ENCODE peak calls at places on chromosomes 12 and 14, in seven cellular contexts. Z is DMS153; S is WTC11; H is NCI-H446 treated with DMSO at 0.1 percent for 48 hours; M is naive B cell; E is stimulated activated CD8-positive, alpha-beta memory T cell treated with anti-CD3 and anti-CD28 coated beads, Interleukin-7, amount 100 ng/mL, for 1 hour; F is activated B cell treated with CpG ODN at 0.5 μM for 24 hours. Q is an unnamed sample.

GRCh38 chr12:131003676-131004075 is 50.0 kb downstream of the ADGRD1 start:
- DNase-seq in Z (no peak), S (no peak), H (no peak), M (no peak), E (no peak), F (no peak), Q (no peak)

GRCh38 chr12:60752589-60752988 is 1156.8 kb downstream of the SLC16A7 start:
- DNase-seq in Z (no peak), S (no peak), H (no peak), M (no peak), E (no peak), F (no peak), Q (no peak)

GRCh38 chr14:100446572-100446971 is 123.4 kb downstream of the SLC25A47 start:
- DNase-seq in Z (no peak), S (peak; percentile 78), H (no peak), M (no peak), E (no peak), F (no peak), Q (no peak)

GRCh38 chr14:68834816-68835215 is 41.9 kb upstream of the ZFP36L1 start:
- DNase-seq in Z (no peak), S (no peak), H (no peak), M (peak; percentile 29), E (no peak), F (no peak), Q (no peak)

GRCh38 chr14:93965287-93965821 is 11.0 kb downstream of the ASB2 start:
- DNase-seq in Z (no peak), S (no peak), H (no peak), M (no peak), E (no peak), F (no peak), Q (no peak)

GRCh38 chr14:53399057-53399456 is 245.9 kb upstream of the DDHD1 start:
- DNase-seq in Z (no peak), S (peak; percentile 58), H (no peak), M (no peak), E (no peak), F (no peak), Q (no peak)

GRCh38 chr14:94163806-94164205 is 10.3 kb upstream of the PPP4R4 start:
- DNase-seq in Z (no peak), S (no peak), H (no peak), M (no peak), E (no peak), F (no peak), Q (no peak)

GRCh38 chr14:49879683-49880204 is 13.1 kb upstream of the ARF6 start:
- DNase-seq in Z (peak; percentile 57), S (peak; percentile 67), H (no peak), M (peak; percentile 39), E (no peak), F (no peak), Q (no peak)

GRCh38 chr12:111274820-111275219 is 94.1 kb downstream of the PHETA1 start:
- DNase-seq in Z (no peak), S (no peak), H (no peak), M (no peak), E (no peak), F (no peak), Q (no peak)

GRCh38 chr12:6045438-6045837 is 79.0 kb downstream of the VWF start:
- DNase-seq in Z (no peak), S (no peak), H (no peak), M (no peak), E (no peak), F (no peak), Q (no peak)

GRCh38 chr14:104925941-104926609 is 1.4 kb downstream of the PLD4 start:
- DNase-seq in Z (no peak), S (no peak), H (no peak), M (no peak), E (no peak), F (peak; percentile 47), Q (no peak)

GRCh38 chr12:76690916-76691700 is 72.8 kb upstream of the ZDHHC17 start:
- DNase-seq in Z (no peak), S (no peak), H (no peak), M (no peak), E (no peak), F (no peak), Q (no peak)

GRCh38 chr12:6765634-6766581 is at the start of gene PTMS:
- DNase-seq in Z (peak; percentile 90), S (peak; percentile 86), H (peak; percentile 94), M (no peak), E (no peak), F (peak; percentile 34), Q (peak; percentile 70)

GRCh38 chr12:46908236-46908935 is 82.6 kb upstream of the SLC38A4 start:
- DNase-seq in Z (no peak), S (no peak), H (no peak), M (no peak), E (no peak), F (no peak), Q (no peak)

GRCh38 chr12:121036810-121037326 is 2.2 kb downstream of the OASL start:
- DNase-seq in Z (no peak), S (no peak), H (no peak), M (no peak), E (no peak), F (no peak), Q (no peak)

GRCh38 chr12:56220611-56221232 is 1.0 kb downstream of the RNF41 start:
- DNase-seq in Z (no peak), S (no peak), H (no peak), M (peak; percentile 77), E (no peak), F (peak; percentile 21), Q (no peak)

GRCh38 chr12:58504539-58504938 is 415.8 kb downstream of the LRIG3 start:
- DNase-seq in Z (peak; percentile 86), S (no peak), H (no peak), M (no peak), E (no peak), F (no peak), Q (no peak)

GRCh38 chr14:101808020-101808641 is 46.6 kb downstream of the PPP2R5C start:
- DNase-seq in Z (no peak), S (peak; percentile 63), H (no peak), M (no peak), E (no peak), F (no peak), Q (no peak)

GRCh38 chr14:85093631-85094330 is 436.2 kb upstream of the FLRT2 start:
- DNase-seq in Z (no peak), S (no peak), H (no peak), M (no peak), E (no peak), F (no peak), Q (no peak)

GRCh38 chr14:24279301-24280186 is 8.1 kb upstream of the RABGGTA start:
- DNase-seq in Z (no peak), S (no peak), H (peak; percentile 31), M (peak; percentile 71), E (no peak), F (peak; percentile 54), Q (no peak)

GRCh38 chr14:55807059-55807499 is 227.1 kb downstream of the KTN1 start:
- DNase-seq in Z (peak; percentile 96), S (no peak), H (no peak), M (no peak), E (peak; percentile 40), F (no peak), Q (no peak)

GRCh38 chr12:21675096-21675495 is 17.5 kb upstream of the LDHB start:
- DNase-seq in Z (no peak), S (no peak), H (no peak), M (no peak), E (no peak), F (no peak), Q (no peak)

GRCh38 chr12:48890657-48891418 is 25.2 kb upstream of the RND1 start:
- DNase-seq in Z (peak; percentile 28), S (peak; percentile 92), H (no peak), M (peak; percentile 72), E (peak; percentile 47), F (peak; percentile 74), Q (peak; percentile 87)

GRCh38 chr12:97943359-97943758 is 480.8 kb downstream of the RMST start:
- DNase-seq in Z (peak; percentile 7), S (no peak), H (no peak), M (no peak), E (no peak), F (no peak), Q (no peak)

GRCh38 chr12:30939234-30939633 is 12.7 kb downstream of the TSPAN11 start:
- DNase-seq in Z (no peak), S (no peak), H (no peak), M (no peak), E (no peak), F (no peak), Q (no peak)

GRCh38 chr14:70976591-70976990 is 69.3 kb downstream of the PCNX1 start:
- DNase-seq in Z (no peak), S (no peak), H (no peak), M (no peak), E (no peak), F (no peak), Q (no peak)

GRCh38 chr12:64665506-64665905 is 55.2 kb downstream of the RASSF3 start:
- DNase-seq in Z (no peak), S (peak; percentile 69), H (no peak), M (peak; percentile 46), E (no peak), F (no peak), Q (no peak)

GRCh38 chr12:49365542-49365941 is 1.7 kb upstream of the SPATS2 start:
- DNase-seq in Z (no peak), S (no peak), H (no peak), M (no peak), E (no peak), F (no peak), Q (no peak)

GRCh38 chr14:55874785-55875184 is 243.4 kb upstream of the PELI2 start:
- DNase-seq in Z (no peak), S (no peak), H (no peak), M (no peak), E (no peak), F (no peak), Q (no peak)

GRCh38 chr12:52419656-52420055 is 13.5 kb upstream of the KRT82 start:
- DNase-seq in Z (no peak), S (no peak), H (no peak), M (no peak), E (no peak), F (no peak), Q (no peak)

GRCh38 chr12:20547788-20548575 is 147.2 kb upstream of the SLCO1C1 start:
- DNase-seq in Z (no peak), S (no peak), H (no peak), M (no peak), E (no peak), F (no peak), Q (no peak)

GRCh38 chr12:94689002-94689645 is 38.8 kb upstream of the TMCC3 start:
- DNase-seq in Z (no peak), S (no peak), H (no peak), M (no peak), E (no peak), F (no peak), Q (no peak)

GRCh38 chr12:85007836-85008235 is 28.2 kb downstream of the TSPAN19 start:
- DNase-seq in Z (no peak), S (no peak), H (peak; percentile 45), M (no peak), E (no peak), F (no peak), Q (no peak)

GRCh38 chr12:83954939-83955601 is 957.5 kb downstream of the SLC6A15 start:
- DNase-seq in Z (no peak), S (peak; percentile 11), H (no peak), M (no peak), E (no peak), F (no peak), Q (no peak)

GRCh38 chr12:48446372-48446771 is 26.0 kb upstream of the ANP32D start:
- DNase-seq in Z (no peak), S (no peak), H (no peak), M (no peak), E (no peak), F (no peak), Q (no peak)

GRCh38 chr12:63151061-63151897 is at the start of gene AVPR1A:
- DNase-seq in Z (no peak), S (peak; percentile 24), H (no peak), M (no peak), E (no peak), F (no peak), Q (no peak)

GRCh38 chr12:103855036-103855712 is 14.1 kb upstream of the NT5DC3 start:
- DNase-seq in Z (peak; percentile 46), S (no peak), H (no peak), M (no peak), E (no peak), F (no peak), Q (no peak)